ENCODE peak calls at places on chromosome 1, in eight cellular contexts. One of them, this sample, is unnamed.
A peak's percentile ranks its signal among the peaks of the same experiment; 100 is the strongest.

GRCh38 chr1:170533331-170533730 is 1.4 kb downstream of the GORAB start:
- DNase-seq in H9: no peak
- DNase-seq in foreskin fibroblast: peak; percentile 71
- DNase-seq in WTC11: no peak
- DNase-seq in upper lobe of left lung: no peak
- DNase-seq in psoas muscle: no peak
- DNase-seq in pancreas: no peak
- DNase-seq in type B pancreatic cell: no peak
- DNase-seq in this sample: no peak

GRCh38 chr1:110872366-110872744 is 593 bp upstream of the CD53 start:
- DNase-seq in H9: no peak
- DNase-seq in foreskin fibroblast: no peak
- DNase-seq in WTC11: no peak
- DNase-seq in upper lobe of left lung: no peak
- DNase-seq in psoas muscle: no peak
- DNase-seq in pancreas: no peak
- DNase-seq in type B pancreatic cell: no peak
- DNase-seq in this sample: no peak

GRCh38 chr1:233326995-233327937 is at the start of gene MAP3K21:
- DNase-seq in H9: peak; percentile 99
- DNase-seq in foreskin fibroblast: no peak
- DNase-seq in WTC11: peak; percentile 98
- DNase-seq in upper lobe of left lung: peak; percentile 96
- DNase-seq in psoas muscle: peak; percentile 77
- DNase-seq in pancreas: peak; percentile 99
- DNase-seq in type B pancreatic cell: peak; percentile 80
- DNase-seq in this sample: peak; percentile 93

GRCh38 chr1:239985044-239985443 is 106.6 kb upstream of the FMN2 start:
- DNase-seq in H9: no peak
- DNase-seq in foreskin fibroblast: no peak
- DNase-seq in WTC11: no peak
- DNase-seq in upper lobe of left lung: no peak
- DNase-seq in psoas muscle: no peak
- DNase-seq in pancreas: no peak
- DNase-seq in type B pancreatic cell: no peak
- DNase-seq in this sample: no peak

GRCh38 chr1:236895665-236896387 is 100.7 kb downstream of the MTR start:
- DNase-seq in H9: no peak
- DNase-seq in foreskin fibroblast: no peak
- DNase-seq in WTC11: no peak
- DNase-seq in upper lobe of left lung: no peak
- DNase-seq in psoas muscle: no peak
- DNase-seq in pancreas: no peak
- DNase-seq in type B pancreatic cell: no peak
- DNase-seq in this sample: no peak

GRCh38 chr1:109630081-109630880 is 10.6 kb downstream of the AMPD2 start:
- DNase-seq in H9: peak; percentile 66
- DNase-seq in foreskin fibroblast: no peak
- DNase-seq in WTC11: peak; percentile 67
- DNase-seq in upper lobe of left lung: peak; percentile 72
- DNase-seq in psoas muscle: no peak
- DNase-seq in pancreas: peak; percentile 19
- DNase-seq in type B pancreatic cell: peak; percentile 64
- DNase-seq in this sample: no peak

GRCh38 chr1:222974496-222974895 is 159.7 kb downstream of the DISP1 start:
- DNase-seq in H9: no peak
- DNase-seq in foreskin fibroblast: peak; percentile 84
- DNase-seq in WTC11: no peak
- DNase-seq in upper lobe of left lung: no peak
- DNase-seq in psoas muscle: no peak
- DNase-seq in pancreas: no peak
- DNase-seq in type B pancreatic cell: no peak
- DNase-seq in this sample: no peak

GRCh38 chr1:28594661-28595411 is 2.8 kb downstream of the RAB42 start:
- DNase-seq in H9: peak; percentile 85
- DNase-seq in foreskin fibroblast: no peak
- DNase-seq in WTC11: peak; percentile 61
- DNase-seq in upper lobe of left lung: no peak
- DNase-seq in psoas muscle: peak; percentile 45
- DNase-seq in pancreas: no peak
- DNase-seq in type B pancreatic cell: no peak
- DNase-seq in this sample: no peak

GRCh38 chr1:2130156-2130555 is 64.4 kb downstream of the FAAP20 start:
- DNase-seq in H9: no peak
- DNase-seq in foreskin fibroblast: no peak
- DNase-seq in WTC11: no peak
- DNase-seq in upper lobe of left lung: no peak
- DNase-seq in psoas muscle: no peak
- DNase-seq in pancreas: no peak
- DNase-seq in type B pancreatic cell: no peak
- DNase-seq in this sample: no peak

GRCh38 chr1:44417351-44418021 is 12.4 kb downstream of the RNF220 start:
- DNase-seq in H9: peak; percentile 92
- DNase-seq in foreskin fibroblast: no peak
- DNase-seq in WTC11: peak; percentile 93
- DNase-seq in upper lobe of left lung: peak; percentile 90
- DNase-seq in psoas muscle: no peak
- DNase-seq in pancreas: peak; percentile 24
- DNase-seq in type B pancreatic cell: peak; percentile 71
- DNase-seq in this sample: no peak

GRCh38 chr1:2394220-2394619 is 2.6 kb downstream of the RER1 start:
- DNase-seq in H9: no peak
- DNase-seq in foreskin fibroblast: no peak
- DNase-seq in WTC11: no peak
- DNase-seq in upper lobe of left lung: no peak
- DNase-seq in psoas muscle: no peak
- DNase-seq in pancreas: no peak
- DNase-seq in type B pancreatic cell: no peak
- DNase-seq in this sample: no peak

GRCh38 chr1:55827350-55827749 is 612.2 kb upstream of the USP24 start:
- DNase-seq in H9: no peak
- DNase-seq in foreskin fibroblast: peak; percentile 95
- DNase-seq in WTC11: no peak
- DNase-seq in upper lobe of left lung: no peak
- DNase-seq in psoas muscle: peak; percentile 18
- DNase-seq in pancreas: no peak
- DNase-seq in type B pancreatic cell: no peak
- DNase-seq in this sample: no peak

GRCh38 chr1:64839732-64840405 is 95.0 kb downstream of the RAVER2 start:
- DNase-seq in H9: no peak
- DNase-seq in foreskin fibroblast: no peak
- DNase-seq in WTC11: no peak
- DNase-seq in upper lobe of left lung: no peak
- DNase-seq in psoas muscle: peak; percentile 69
- DNase-seq in pancreas: no peak
- DNase-seq in type B pancreatic cell: no peak
- DNase-seq in this sample: no peak

GRCh38 chr1:236389253-236389652 is 4.8 kb upstream of the EDARADD start:
- DNase-seq in H9: no peak
- DNase-seq in foreskin fibroblast: no peak
- DNase-seq in WTC11: no peak
- DNase-seq in upper lobe of left lung: no peak
- DNase-seq in psoas muscle: no peak
- DNase-seq in pancreas: no peak
- DNase-seq in type B pancreatic cell: no peak
- DNase-seq in this sample: no peak

GRCh38 chr1:235002706-235003300 is 125.8 kb downstream of the TOMM20 start:
- DNase-seq in H9: no peak
- DNase-seq in foreskin fibroblast: no peak
- DNase-seq in WTC11: no peak
- DNase-seq in upper lobe of left lung: no peak
- DNase-seq in psoas muscle: no peak
- DNase-seq in pancreas: no peak
- DNase-seq in type B pancreatic cell: no peak
- DNase-seq in this sample: peak; percentile 14

GRCh38 chr1:79852004-79852403 is 845.5 kb upstream of the ADGRL4 start:
- DNase-seq in H9: peak; percentile 46
- DNase-seq in foreskin fibroblast: no peak
- DNase-seq in WTC11: peak; percentile 28
- DNase-seq in upper lobe of left lung: no peak
- DNase-seq in psoas muscle: no peak
- DNase-seq in pancreas: no peak
- DNase-seq in type B pancreatic cell: no peak
- DNase-seq in this sample: no peak
- TF ChIP-seq CTCF in H9: peak; percentile 70
- TF ChIP-seq CTCF in foreskin fibroblast: no peak
- TF ChIP-seq CTCF in WTC11: peak; percentile 24
- TF ChIP-seq CTCF in upper lobe of left lung: no peak
- TF ChIP-seq CTCF in psoas muscle: no peak
- TF ChIP-seq CTCF in pancreas: no peak
- TF ChIP-seq CTCF in type B pancreatic cell: peak; percentile 59
- TF ChIP-seq CTCF in this sample: no peak

GRCh38 chr1:87127581-87127980 is 201.1 kb upstream of the LMO4 start:
- DNase-seq in H9: no peak
- DNase-seq in foreskin fibroblast: no peak
- DNase-seq in WTC11: no peak
- DNase-seq in upper lobe of left lung: no peak
- DNase-seq in psoas muscle: no peak
- DNase-seq in pancreas: no peak
- DNase-seq in type B pancreatic cell: no peak
- DNase-seq in this sample: no peak

GRCh38 chr1:87129038-87129437 is 199.6 kb upstream of the LMO4 start:
- DNase-seq in H9: no peak
- DNase-seq in foreskin fibroblast: no peak
- DNase-seq in WTC11: no peak
- DNase-seq in upper lobe of left lung: no peak
- DNase-seq in psoas muscle: no peak
- DNase-seq in pancreas: no peak
- DNase-seq in type B pancreatic cell: no peak
- DNase-seq in this sample: no peak

GRCh38 chr1:87131809-87132663 is 196.6 kb upstream of the LMO4 start:
- DNase-seq in H9: peak; percentile 76
- DNase-seq in foreskin fibroblast: peak; percentile 62
- DNase-seq in WTC11: peak; percentile 81
- DNase-seq in upper lobe of left lung: peak; percentile 93
- DNase-seq in psoas muscle: peak; percentile 75
- DNase-seq in pancreas: peak; percentile 83
- DNase-seq in type B pancreatic cell: peak; percentile 87
- DNase-seq in this sample: peak; percentile 66

GRCh38 chr1:87130437-87130836 is 198.2 kb upstream of the LMO4 start:
- DNase-seq in H9: no peak
- DNase-seq in foreskin fibroblast: no peak
- DNase-seq in WTC11: no peak
- DNase-seq in upper lobe of left lung: no peak
- DNase-seq in psoas muscle: no peak
- DNase-seq in pancreas: no peak
- DNase-seq in type B pancreatic cell: no peak
- DNase-seq in this sample: no peak

DNA sequence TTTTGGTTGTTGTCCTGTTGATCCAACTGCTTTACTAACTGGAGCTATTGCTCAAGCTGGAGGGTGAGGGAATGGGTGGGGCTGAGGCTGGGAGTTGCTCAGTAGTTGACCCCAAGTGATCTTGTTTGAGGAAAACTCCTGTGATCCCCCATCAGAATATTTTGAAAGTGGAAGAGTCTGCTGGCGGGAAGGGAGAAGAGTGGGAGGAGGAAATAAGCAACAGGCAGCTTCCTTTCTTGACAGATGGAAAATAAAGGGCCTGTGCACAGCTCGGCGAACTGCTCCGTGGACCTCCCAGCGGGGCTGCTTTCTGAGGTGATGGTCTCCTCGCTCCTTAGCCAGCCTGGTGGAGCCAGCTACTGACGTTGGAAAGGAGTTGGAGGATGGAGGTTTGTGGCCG is 199.1 kb upstream of the LMO4 start:
- DNase-seq in H9: no peak
- DNase-seq in foreskin fibroblast: no peak
- DNase-seq in WTC11: no peak
- DNase-seq in upper lobe of left lung: no peak
- DNase-seq in psoas muscle: peak; percentile 53
- DNase-seq in pancreas: no peak
- DNase-seq in type B pancreatic cell: no peak
- DNase-seq in this sample: no peak
- TF ChIP-seq CTCF in H9: no peak
- TF ChIP-seq CTCF in foreskin fibroblast: no peak
- TF ChIP-seq CTCF in WTC11: no peak
- TF ChIP-seq CTCF in upper lobe of left lung: no peak
- TF ChIP-seq CTCF in psoas muscle: no peak
- TF ChIP-seq CTCF in pancreas: no peak
- TF ChIP-seq CTCF in type B pancreatic cell: no peak
- TF ChIP-seq CTCF in this sample: no peak

GRCh38 chr1:13948396-13948795 is 248.4 kb downstream of the PRDM2 start:
- DNase-seq in H9: no peak
- DNase-seq in foreskin fibroblast: no peak
- DNase-seq in WTC11: no peak
- DNase-seq in upper lobe of left lung: no peak
- DNase-seq in psoas muscle: no peak
- DNase-seq in pancreas: no peak
- DNase-seq in type B pancreatic cell: no peak
- DNase-seq in this sample: no peak

GRCh38 chr1:13948851-13949490 is 249.0 kb downstream of the PRDM2 start:
- DNase-seq in H9: no peak
- DNase-seq in foreskin fibroblast: peak; percentile 67
- DNase-seq in WTC11: no peak
- DNase-seq in upper lobe of left lung: no peak
- DNase-seq in psoas muscle: peak; percentile 47
- DNase-seq in pancreas: no peak
- DNase-seq in type B pancreatic cell: no peak
- DNase-seq in this sample: no peak

GRCh38 chr1:13951793-13952751 is 252.1 kb downstream of the PRDM2 start:
- DNase-seq in H9: no peak
- DNase-seq in foreskin fibroblast: no peak
- DNase-seq in WTC11: no peak
- DNase-seq in upper lobe of left lung: no peak
- DNase-seq in psoas muscle: no peak
- DNase-seq in pancreas: no peak
- DNase-seq in type B pancreatic cell: no peak
- DNase-seq in this sample: no peak

GRCh38 chr1:13949571-13949970 is 249.6 kb downstream of the PRDM2 start:
- DNase-seq in H9: no peak
- DNase-seq in foreskin fibroblast: no peak
- DNase-seq in WTC11: no peak
- DNase-seq in upper lobe of left lung: no peak
- DNase-seq in psoas muscle: no peak
- DNase-seq in pancreas: no peak
- DNase-seq in type B pancreatic cell: no peak
- DNase-seq in this sample: no peak

DNA sequence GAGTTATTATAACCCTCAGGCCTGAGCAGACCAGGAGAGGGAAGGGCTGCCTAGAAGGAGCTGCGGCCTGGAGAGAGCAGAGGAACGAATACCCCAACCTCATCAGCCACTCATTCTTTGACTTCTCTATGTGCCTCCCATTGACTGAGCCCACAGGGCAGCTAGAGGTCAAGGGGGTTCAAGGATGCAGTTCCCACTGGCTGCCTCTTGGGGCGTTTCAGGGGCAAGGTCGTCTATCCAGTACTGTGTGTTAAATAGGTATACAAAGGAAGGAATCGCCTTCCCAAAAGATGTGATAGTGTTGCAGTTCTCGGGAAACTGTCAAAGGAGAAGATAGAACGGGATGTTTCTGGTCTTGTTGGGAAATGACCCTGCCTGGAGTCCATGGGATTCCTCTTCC is 250.6 kb downstream of the PRDM2 start:
- DNase-seq in H9: peak; percentile 74
- DNase-seq in foreskin fibroblast: no peak
- DNase-seq in WTC11: peak; percentile 75
- DNase-seq in upper lobe of left lung: no peak
- DNase-seq in psoas muscle: no peak
- DNase-seq in pancreas: no peak
- DNase-seq in type B pancreatic cell: no peak
- DNase-seq in this sample: no peak
- TF ChIP-seq CTCF in H9: peak; percentile 74
- TF ChIP-seq CTCF in foreskin fibroblast: no peak
- TF ChIP-seq CTCF in WTC11: peak; percentile 61
- TF ChIP-seq CTCF in upper lobe of left lung: no peak
- TF ChIP-seq CTCF in psoas muscle: no peak
- TF ChIP-seq CTCF in pancreas: no peak
- TF ChIP-seq CTCF in type B pancreatic cell: peak; percentile 62
- TF ChIP-seq CTCF in this sample: no peak

GRCh38 chr1:161046574-161047167 is 894 bp upstream of the USF1 start:
- DNase-seq in H9: no peak
- DNase-seq in foreskin fibroblast: no peak
- DNase-seq in WTC11: no peak
- DNase-seq in upper lobe of left lung: no peak
- DNase-seq in psoas muscle: no peak
- DNase-seq in pancreas: no peak
- DNase-seq in type B pancreatic cell: no peak
- DNase-seq in this sample: no peak
- TF ChIP-seq CTCF in H9: no peak
- TF ChIP-seq CTCF in foreskin fibroblast: no peak
- TF ChIP-seq CTCF in WTC11: no peak
- TF ChIP-seq CTCF in upper lobe of left lung: no peak
- TF ChIP-seq CTCF in psoas muscle: no peak
- TF ChIP-seq CTCF in pancreas: no peak
- TF ChIP-seq CTCF in type B pancreatic cell: no peak
- TF ChIP-seq CTCF in this sample: no peak